ENCODE peak calls at places on chromosomes 2 and 18, in ten cellular contexts. O, U, L, V, T, J, N, R, W and Y are unnamed samples.

GRCh38 chr2:207048421-207048820 is 109.1 kb downstream of the CPO start:
- DNase-seq in O (no peak), U (no peak), L (no peak), V (no peak), T (no peak), J (peak; percentile 12), N (no peak), R (no peak), W (no peak), Y (no peak)

GRCh38 chr2:166334800-166335199 is 40.9 kb downstream of the SCN9A start:
- DNase-seq in O (no peak), U (no peak), L (no peak), V (no peak), T (no peak), J (no peak), N (no peak), R (no peak), W (no peak), Y (no peak)

GRCh38 chr2:152222975-152223638 is 47.5 kb upstream of the STAM2 start:
- DNase-seq in O (no peak), U (peak; percentile 46), L (no peak), V (peak; percentile 60), T (peak; percentile 32), J (peak; percentile 88), N (peak; percentile 59), R (no peak), W (no peak), Y (peak; percentile 61)

GRCh38 chr2:118618279-118618678 is 229.2 kb downstream of the EN1 start:
- DNase-seq in O (no peak), U (no peak), L (no peak), V (no peak), T (no peak), J (no peak), N (no peak), R (no peak), W (no peak), Y (no peak)

GRCh38 chr18:75208836-75209128 is 157 bp downstream of the PTGR3 start:
- DNase-seq in O (no peak), U (no peak), L (no peak), V (peak; percentile 53), T (no peak), J (no peak), N (no peak), R (no peak), W (peak; percentile 92), Y (no peak)

GRCh38 chr18:70288171-70288850 is 534 bp upstream of the SOCS6 start:
- DNase-seq in O (no peak), U (peak; percentile 58), L (no peak), V (peak; percentile 57), T (no peak), J (peak; percentile 39), N (peak; percentile 59), R (no peak), W (no peak), Y (peak; percentile 49)

GRCh38 chr2:201933792-201934229 is 99.8 kb upstream of the FZD7 start:
- DNase-seq in O (no peak), U (no peak), L (no peak), V (no peak), T (peak; percentile 27), J (no peak), N (no peak), R (no peak), W (no peak), Y (no peak)

GRCh38 chr2:116413659-116414058 is 1400.8 kb upstream of the DDX18 start:
- DNase-seq in O (no peak), U (no peak), L (no peak), V (no peak), T (no peak), J (no peak), N (no peak), R (no peak), W (no peak), Y (no peak)

GRCh38 chr2:61471905-61472805 is 1.3 kb upstream of the USP34 start:
- DNase-seq in O (peak; percentile 39), U (peak; percentile 34), L (no peak), V (no peak), T (no peak), J (peak; percentile 29), N (peak; percentile 51), R (no peak), W (no peak), Y (peak; percentile 54)

DNA sequence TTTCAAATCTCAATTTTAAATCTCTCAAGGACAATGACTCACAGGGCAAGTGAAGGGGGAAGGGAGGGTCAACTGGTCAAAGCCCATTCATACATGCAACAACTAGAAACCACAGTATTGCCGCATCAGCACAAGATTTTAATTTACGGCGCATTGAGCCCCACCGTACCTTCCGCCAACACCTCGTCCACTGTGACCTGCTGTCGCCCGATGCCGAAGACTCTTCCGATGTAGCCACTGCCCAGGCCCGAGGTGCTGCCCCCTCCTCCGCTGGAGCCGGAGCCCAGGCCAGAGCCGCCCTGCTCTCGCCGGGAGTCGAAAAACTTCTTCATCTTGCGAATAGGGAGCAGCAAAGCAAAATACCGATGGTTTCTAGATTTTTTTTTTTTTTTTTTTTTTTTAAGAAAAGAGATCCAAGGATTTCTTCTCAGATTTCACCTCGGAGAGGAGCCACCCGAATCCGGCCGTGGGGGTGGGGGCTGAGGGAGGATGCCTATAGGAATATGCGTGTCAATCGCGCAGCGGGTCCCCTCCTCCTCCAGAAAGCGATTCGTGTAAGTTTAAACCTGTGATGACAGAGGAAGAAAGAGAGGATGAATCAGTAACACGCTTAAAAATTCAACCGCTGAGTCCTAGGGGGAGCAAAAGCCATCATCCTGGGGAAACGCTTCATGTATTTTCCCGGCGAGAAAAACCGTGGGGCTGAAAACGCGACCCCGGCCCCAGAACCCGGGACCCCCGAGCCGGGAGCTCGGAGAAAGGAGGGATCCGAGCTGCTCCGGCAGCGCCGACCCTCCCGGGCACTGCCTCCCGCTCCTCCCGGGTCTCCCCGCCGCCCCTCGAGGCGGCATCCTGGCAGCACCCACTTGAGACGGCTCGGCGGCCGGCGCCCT is 584 bp downstream of the AAK1 start:
- DNase-seq in O (peak; percentile 54), U (peak; percentile 43), L (no peak), V (peak; percentile 81), T (peak; percentile 24), J (peak; percentile 85), N (peak; percentile 60), R (no peak), W (peak; percentile 89), Y (peak; percentile 62)
- TF ChIP-seq POLR2A in O (no peak), U (no peak), L (no peak), V (no peak), T (no peak), J (no peak), N (no peak), R (no peak), W (no peak), Y (peak; percentile 48)

GRCh38 chr18:62523631-62524442 is 1.0 kb downstream of the ZCCHC2 start:
- DNase-seq in O (peak; percentile 51), U (peak; percentile 48), L (no peak), V (peak; percentile 67), T (no peak), J (peak; percentile 52), N (peak; percentile 67), R (no peak), W (peak; percentile 93), Y (peak; percentile 68)
- H3K4me1 ChIP-seq in O (peaks cover 17% of the 10 kb centered on the region), U (peaks cover 14% of the 10 kb centered on the region), L (peaks cover 30% of the 10 kb centered on the region), V (peaks cover 28% of the 10 kb centered on the region), T (peaks cover 24% of the 10 kb centered on the region), J (peaks cover 3% of the 10 kb centered on the region), N (no peaks in the 10 kb centered on the region), R (peaks cover 21% of the 10 kb centered on the region), W (peaks cover 47% of the 10 kb centered on the region), Y (peaks cover 20% of the 10 kb centered on the region)

DNA sequence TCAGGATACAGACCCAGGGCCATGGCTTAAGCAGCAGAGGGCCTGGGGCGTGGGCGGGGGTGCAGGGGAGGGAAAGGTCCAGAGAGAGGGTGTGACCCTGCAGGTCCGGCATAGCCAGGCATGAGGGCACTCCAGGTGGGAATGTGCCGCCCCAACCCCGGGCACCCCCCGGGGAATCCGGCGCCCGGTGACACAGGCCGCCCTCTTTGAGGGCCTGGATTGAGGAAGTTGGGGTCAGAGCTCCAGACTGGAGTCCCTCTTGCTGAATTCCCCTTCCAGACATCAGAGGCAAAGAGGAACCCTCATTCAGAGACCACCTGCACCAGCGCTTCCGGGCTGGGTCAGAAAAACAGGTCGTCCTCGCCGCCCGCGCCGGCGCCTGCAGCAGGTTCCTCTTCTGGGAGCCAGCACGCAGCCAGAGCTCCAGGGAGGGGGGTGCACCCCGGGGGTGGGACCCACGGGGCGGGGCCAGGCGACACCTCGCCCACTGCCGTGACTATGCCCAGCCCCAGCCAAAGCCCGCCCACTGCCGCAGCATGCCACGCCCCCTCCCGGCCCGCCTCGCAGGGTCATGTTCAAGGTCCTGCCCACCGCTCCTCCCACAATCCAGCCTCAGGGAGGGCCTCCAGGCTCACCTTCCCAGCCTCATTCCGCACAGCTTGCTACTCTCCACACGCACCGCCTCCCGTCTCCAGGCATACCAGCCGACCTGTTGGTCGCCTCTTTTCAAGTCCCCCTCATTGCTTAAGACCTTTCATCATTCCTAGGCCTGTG is 98.3 kb upstream of the ID2 start:
- DNase-seq in O (peak; percentile 42), U (peak; percentile 99), L (peak; percentile 95), V (peak; percentile 99), T (peak; percentile 72), J (peak; percentile 19), N (peak; percentile 99), R (peak; percentile 89), W (peak; percentile 98), Y (peak; percentile 99)
- H3K4me3 ChIP-seq in O (no peak overlapping the region), U (peak overlapping the region; percentile 33), L (no peak overlapping the region), V (no peak overlapping the region), T (no peak overlapping the region), J (no peak overlapping the region), N (no peak overlapping the region), R (peak overlapping the region; percentile 42), W (no peak overlapping the region), Y (no peak overlapping the region)

GRCh38 chr2:191679818-191680600 is 2.1 kb downstream of the NABP1 start:
- DNase-seq in O (peak; percentile 75), U (no peak), L (no peak), V (no peak), T (no peak), J (peak; percentile 93), N (no peak), R (peak; percentile 66), W (no peak), Y (no peak)

GRCh38 chr2:191677646-191678436 is at the start of gene NABP1:
- DNase-seq in O (peak; percentile 97), U (peak; percentile 100), L (peak; percentile 99), V (peak; percentile 98), T (peak; percentile 97), J (peak; percentile 97), N (peak; percentile 99), R (peak; percentile 86), W (peak; percentile 100), Y (peak; percentile 99)

GRCh38 chr2:191675807-191676667 is 1.9 kb upstream of the NABP1 start:
- DNase-seq in O (no peak), U (peak; percentile 69), L (no peak), V (peak; percentile 54), T (no peak), J (no peak), N (no peak), R (no peak), W (peak; percentile 87), Y (peak; percentile 10)

GRCh38 chr2:191678437-191679110 is 638 bp downstream of the NABP1 start:
- DNase-seq in O (peak; percentile 61), U (peak; percentile 77), L (no peak), V (peak; percentile 63), T (peak; percentile 35), J (no peak), N (peak; percentile 73), R (no peak), W (peak; percentile 92), Y (peak; percentile 51)

DNA sequence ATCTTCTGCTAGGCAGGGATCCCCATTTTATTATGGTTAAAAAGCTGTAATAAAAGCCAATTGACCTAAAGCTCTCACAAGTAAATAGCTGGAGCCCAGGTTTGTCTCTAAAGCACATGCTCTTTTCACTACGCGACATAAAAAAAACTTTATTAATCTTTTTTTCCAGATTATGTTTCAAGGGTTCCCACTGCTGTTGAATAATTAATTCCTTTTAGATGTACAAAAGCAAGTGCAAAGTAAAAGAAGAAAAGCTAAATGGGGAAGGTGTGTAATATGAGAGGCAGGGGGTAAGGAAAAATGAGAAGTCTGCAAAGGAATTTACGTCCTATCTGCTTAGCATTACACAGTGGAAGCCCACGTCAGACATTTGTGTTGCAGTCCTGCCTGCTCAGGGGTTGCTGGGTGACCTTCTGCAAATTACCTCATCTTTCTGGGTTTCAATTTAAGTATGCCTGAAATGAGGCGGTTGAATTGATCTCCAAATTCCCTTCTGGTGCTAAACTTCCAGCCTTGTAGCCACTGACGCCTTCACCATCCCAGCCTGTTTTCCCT is 768 bp upstream of the NABP1 start:
- DNase-seq in O (peak; percentile 48), U (peak; percentile 30), L (no peak), V (peak; percentile 72), T (no peak), J (peak; percentile 93), N (no peak), R (no peak), W (no peak), Y (no peak)
- TF ChIP-seq POLR2A in O (no peak), U (no peak), L (no peak), V (no peak), T (no peak), J (no peak), N (no peak), R (no peak), W (no peak), Y (no peak)